ENCODE peak calls at places on chromosome 1, in four cellular contexts. I, O, L and T are unnamed samples.

GRCh38 chr1:2528966-2529750 is 905 bp downstream of the HES5 start:
- DNase-seq in I (no peak), O (peak; percentile 72), L (no peak), T (no peak)

GRCh38 chr1:153434746-153435455 is 18.6 kb downstream of the S100A7A start:
- DNase-seq in I (no peak), O (peak; percentile 55), L (no peak), T (no peak)

GRCh38 chr1:66732407-66733166 is 19.7 kb upstream of the DYNLT5 start:
- DNase-seq in I (no peak), O (no peak), L (no peak), T (no peak)

GRCh38 chr1:38208720-38209632 is 162.4 kb upstream of the POU3F1 start:
- DNase-seq in I (peak; percentile 34), O (no peak), L (no peak), T (no peak)

GRCh38 chr1:76668046-76668445 is 199.2 kb upstream of the ST6GALNAC5 start:
- DNase-seq in I (peak; percentile 33), O (no peak), L (no peak), T (no peak)

GRCh38 chr1:66298427-66298826 is 235.5 kb upstream of the SGIP1 start:
- DNase-seq in I (no peak), O (no peak), L (no peak), T (no peak)

GRCh38 chr1:94248956-94249688 is 11.7 kb upstream of the ARHGAP29 start:
- DNase-seq in I (no peak), O (no peak), L (no peak), T (no peak)

GRCh38 chr1:234114648-234115307 is 210.3 kb downstream of the SLC35F3 start:
- DNase-seq in I (peak; percentile 4), O (peak; percentile 39), L (peak; percentile 22), T (peak; percentile 61)

GRCh38 chr1:4594286-4594991 is 60.0 kb upstream of the AJAP1 start:
- DNase-seq in I (no peak), O (no peak), L (no peak), T (no peak)

GRCh38 chr1:46770541-46770940 is 28.3 kb upstream of the CYP4B1 start:
- DNase-seq in I (no peak), O (no peak), L (no peak), T (no peak)

GRCh38 chr1:84246228-84246627 is 55.3 kb upstream of the SAMD13 start:
- DNase-seq in I (no peak), O (no peak), L (no peak), T (no peak)

GRCh38 chr1:32128479-32128878 is 20.6 kb downstream of the KPNA6 start:
- DNase-seq in I (no peak), O (no peak), L (no peak), T (no peak)

GRCh38 chr1:77282866-77283539 is 1.2 kb downstream of the AK5 start:
- DNase-seq in I (no peak), O (no peak), L (no peak), T (no peak)

GRCh38 chr1:111656093-111657017 is 36.8 kb downstream of the RAP1A start:
- DNase-seq in I (no peak), O (peak; percentile 55), L (peak; percentile 49), T (peak; percentile 57)

GRCh38 chr1:89331890-89332289 is 32.0 kb upstream of the GBP6 start:
- DNase-seq in I (no peak), O (no peak), L (no peak), T (no peak)

GRCh38 chr1:7640350-7640749 is 130.7 kb upstream of the VAMP3 start:
- DNase-seq in I (no peak), O (no peak), L (no peak), T (no peak)

GRCh38 chr1:23098463-23099170 is 70.0 kb downstream of the LUZP1 start:
- DNase-seq in I (no peak), O (peak; percentile 73), L (peak; percentile 62), T (peak; percentile 71)

GRCh38 chr1:165869343-165869742 is 41.9 kb downstream of the UCK2 start:
- DNase-seq in I (no peak), O (no peak), L (no peak), T (no peak)

GRCh38 chr1:57966751-57967406 is 543.0 kb upstream of the DAB1 start:
- DNase-seq in I (no peak), O (no peak), L (no peak), T (no peak)

GRCh38 chr1:114032271-114033218 is 53.3 kb downstream of the OLFML3 start:
- DNase-seq in I (no peak), O (no peak), L (no peak), T (no peak)

GRCh38 chr1:113714606-113715269 is 44.5 kb downstream of the PHTF1 start:
- DNase-seq in I (no peak), O (no peak), L (no peak), T (no peak)

DNA sequence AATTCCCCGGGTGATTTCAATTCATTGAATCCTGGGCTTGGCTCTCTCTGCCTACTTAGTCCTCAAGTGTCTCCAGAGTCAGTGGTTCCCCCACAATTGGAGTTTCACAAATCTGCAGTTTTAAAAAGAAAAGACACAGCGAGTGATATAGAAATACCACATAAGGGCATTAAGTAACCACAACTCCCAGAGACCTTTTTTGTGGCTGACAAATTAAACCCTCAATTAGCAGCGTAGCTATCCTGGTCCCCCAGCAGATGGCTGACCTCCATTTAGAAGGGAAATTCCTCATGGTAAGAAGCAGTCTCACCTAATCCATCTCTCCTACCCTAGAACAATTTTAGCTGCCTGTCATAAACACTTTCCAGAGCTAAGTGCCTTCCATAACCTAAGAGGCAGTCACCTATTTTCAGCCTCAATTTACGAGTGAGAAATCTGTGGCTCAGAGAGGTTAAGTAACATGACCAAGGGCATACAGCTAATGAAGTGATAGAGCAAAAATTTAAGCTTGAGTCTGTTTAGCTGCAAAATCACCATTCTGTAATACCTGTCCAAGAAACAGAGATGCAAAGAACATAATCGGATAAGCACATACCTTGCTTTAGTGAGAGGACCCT is 56.0 kb upstream of the NBPF3 start:
- DNase-seq in I (peak; percentile 73), O (no peak), L (no peak), T (no peak)
- TF ChIP-seq TARDBP in I (no peak), O (no peak), L (no peak), T (no peak)

GRCh38 chr1:45589861-45590260 is 6.0 kb downstream of the NASP start:
- DNase-seq in I (no peak), O (no peak), L (no peak), T (no peak)
- TF ChIP-seq FOXK2 in I (no peak), O (no peak), L (no peak), T (no peak)

DNA sequence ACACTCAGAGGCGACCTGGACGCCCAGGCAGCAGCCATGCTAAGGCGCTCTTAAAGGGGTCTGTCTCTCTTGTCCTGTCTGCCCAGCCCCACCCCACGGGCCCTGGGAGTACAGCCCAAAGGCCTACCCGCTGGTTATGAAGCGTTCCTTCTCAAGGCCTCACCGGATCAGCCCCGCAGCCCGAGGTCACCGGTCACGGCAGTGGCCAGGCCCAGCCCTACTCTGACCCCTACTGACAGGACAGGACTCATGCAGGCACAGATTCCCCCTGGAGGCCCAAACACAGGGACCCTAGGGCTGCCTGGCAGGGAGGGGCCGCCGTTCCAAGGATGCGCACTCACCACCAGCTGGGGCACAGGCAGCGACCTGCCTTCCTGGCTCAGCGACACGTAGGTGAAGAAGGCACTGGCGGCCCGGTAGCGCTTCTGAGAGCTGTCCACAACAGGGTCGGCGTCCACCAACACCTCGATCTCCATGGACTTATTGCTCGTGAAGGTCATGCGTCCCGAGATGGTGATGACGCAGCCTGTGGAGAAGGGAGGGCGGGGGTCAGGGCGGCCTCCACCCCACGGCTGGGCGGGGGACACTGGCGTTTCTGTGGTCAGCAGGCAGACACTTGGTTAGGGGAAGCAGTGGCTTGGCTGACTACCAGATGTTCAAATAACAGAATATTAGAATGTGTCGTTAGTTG is 20.0 kb upstream of the GPR153 start:
- DNase-seq in I (no peak), O (peak; percentile 81), L (peak; percentile 54), T (no peak)
- TF ChIP-seq TARDBP in I (no peak), O (no peak), L (no peak), T (no peak)

GRCh38 chr1:208990456-208990855 is 593.1 kb upstream of the CAMK1G start:
- DNase-seq in I (no peak), O (no peak), L (no peak), T (no peak)

GRCh38 chr1:208985231-208985630 is 598.3 kb upstream of the CAMK1G start:
- DNase-seq in I (no peak), O (no peak), L (no peak), T (no peak)

GRCh38 chr1:208988811-208989222 is 594.7 kb upstream of the CAMK1G start:
- DNase-seq in I (peak; percentile 34), O (no peak), L (no peak), T (no peak)
- TF ChIP-seq FOXK2 in I (no peak), O (no peak), L (no peak), T (no peak)

GRCh38 chr1:206112600-206113301 is 4.4 kb downstream of the AVPR1B start:
- DNase-seq in I (no peak), O (no peak), L (peak; percentile 64), T (no peak)

GRCh38 chr1:206110820-206111219 is 6.4 kb downstream of the AVPR1B start:
- DNase-seq in I (no peak), O (no peak), L (no peak), T (no peak)

GRCh38 chr1:206110161-206110560 is 7.0 kb downstream of the AVPR1B start:
- DNase-seq in I (no peak), O (no peak), L (no peak), T (no peak)

GRCh38 chr1:206109718-206110117 is 7.5 kb downstream of the AVPR1B start:
- DNase-seq in I (no peak), O (peak; percentile 5), L (no peak), T (no peak)

DNA sequence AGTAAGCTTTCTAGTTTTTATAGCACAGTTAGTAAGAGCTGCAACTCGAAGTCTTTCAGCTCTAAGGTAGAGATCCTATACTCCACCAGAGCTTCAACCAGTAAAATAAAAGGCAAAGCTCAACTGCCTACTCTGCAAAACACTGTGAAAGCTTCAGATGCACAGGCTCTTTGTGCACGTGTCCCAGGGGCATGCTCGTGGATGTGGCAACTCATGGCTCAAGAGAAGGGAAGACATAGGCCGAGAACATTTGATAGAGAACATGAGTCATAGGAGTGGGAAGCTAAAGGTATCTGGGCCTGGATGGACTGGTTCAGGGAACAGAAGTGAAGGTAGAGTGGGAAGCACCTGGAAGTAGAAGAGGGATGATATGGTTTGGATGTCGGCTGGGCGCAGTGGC is 5.7 kb downstream of the AVPR1B start:
- DNase-seq in I (no peak), O (no peak), L (no peak), T (no peak)
- TF ChIP-seq TARDBP in I (no peak), O (no peak), L (no peak), T (no peak)

DNA sequence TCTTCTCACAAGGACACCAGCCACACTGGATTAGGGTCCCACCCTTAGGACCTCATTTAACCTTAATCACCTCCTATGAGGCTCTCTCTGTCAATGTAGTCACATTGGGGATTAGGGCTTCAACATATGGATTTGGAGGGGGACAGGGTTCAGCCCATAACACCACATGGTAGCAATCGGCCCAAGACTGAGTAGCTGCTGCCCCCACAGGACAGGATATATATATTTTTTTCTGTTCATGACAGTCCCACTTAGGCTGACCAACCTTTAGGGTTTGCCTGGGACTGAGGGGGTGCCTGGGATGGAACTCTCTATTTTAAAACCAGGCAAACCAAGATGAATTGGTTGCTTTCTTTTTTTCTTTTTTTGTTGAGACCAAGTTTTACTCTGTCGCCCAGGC is 8.2 kb upstream of the ACTL8 start:
- DNase-seq in I (no peak), O (no peak), L (no peak), T (no peak)
- TF ChIP-seq FOXK2 in I (no peak), O (no peak), L (no peak), T (no peak)

DNA sequence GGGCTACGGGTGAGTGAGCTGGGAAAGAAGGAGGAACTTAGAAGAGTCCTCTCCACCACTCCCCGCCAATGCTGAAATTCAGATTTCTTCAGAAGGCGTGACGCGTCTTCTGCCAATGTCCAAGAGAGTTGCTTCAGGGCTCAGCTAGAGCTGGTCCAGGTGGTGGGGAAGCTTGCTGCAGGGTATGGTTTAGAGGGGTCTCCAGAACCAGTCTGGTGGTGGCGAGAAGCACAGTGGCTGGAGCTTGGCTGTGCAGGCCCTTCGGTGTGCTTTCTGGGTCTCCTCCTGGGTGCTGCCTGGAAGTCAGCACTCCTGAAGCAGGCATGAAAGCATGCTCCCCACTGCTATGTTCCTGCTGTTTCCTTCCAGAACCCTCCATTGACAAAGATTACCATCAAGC is 387.2 kb downstream of the PTPRU start:
- DNase-seq in I (no peak), O (no peak), L (no peak), T (no peak)
- TF ChIP-seq TARDBP in I (no peak), O (no peak), L (no peak), T (no peak)